ENCODE peak calls at places on chromosomes 3 and 15, in eight cellular contexts. E is GM12891; I is stimulated activated CD4-positive, alpha-beta T cell treated with anti-CD3 and anti-CD28 coated beads, TNF-alpha, amount 100 ng/mL, for 4 hours; U is fibroblast of mammary gland; M is NCI-H1436; L is body of pancreas; N is globus pallidus; G is A172. T is an unnamed sample.

GRCh38 chr3:73484656-73485248 is 140.0 kb downstream of the PDZRN3 start:
- DNase-seq in I (no peak), U (no peak), G (no peak), L (no peak), N (no peak), E (no peak), M (no peak), T (peak; percentile 69)

GRCh38 chr3:158106773-158107461 is 697 bp upstream of the SHOX2 start:
- DNase-seq in E (no peak), G (peak; percentile 40), L (no peak), N (no peak), M (no peak), I (no peak), U (peak; percentile 30), T (no peak)

GRCh38 chr3:105906345-105906744 is 37.5 kb upstream of the CBLB start:
- DNase-seq in I (no peak), M (no peak), E (no peak), N (no peak), G (no peak), U (peak; percentile 14), L (no peak), T (no peak)

GRCh38 chr3:188635258-188636038 is 481.5 kb downstream of the LPP start:
- DNase-seq in U (peak; percentile 23), G (no peak), E (no peak), I (no peak), L (peak; percentile 43), M (no peak), N (no peak), T (no peak)

GRCh38 chr3:70840106-70840870 is 527.9 kb upstream of the MDFIC2 start:
- DNase-seq in N (no peak), L (peak; percentile 69), M (no peak), I (no peak), G (no peak), E (no peak), U (no peak), T (no peak)

GRCh38 chr3:72340476-72341379 is 507.5 kb downstream of the SHQ1 start:
- DNase-seq in G (no peak), U (peak; percentile 21), M (no peak), L (peak; percentile 28), N (no peak), I (no peak), E (no peak), T (no peak)

GRCh38 chr15:48177875-48178611 is at the start of gene MYEF2:
- DNase-seq in N (peak; percentile 38), G (peak; percentile 60), E (peak; percentile 66), L (peak; percentile 80), M (peak; percentile 90), U (peak; percentile 45), I (peak; percentile 49), T (peak; percentile 50)

GRCh38 chr3:30044515-30044914 is 561.9 kb upstream of the TGFBR2 start:
- DNase-seq in I (no peak), M (no peak), E (no peak), L (no peak), G (no peak), N (no peak), U (no peak), T (no peak)

GRCh38 chr3:139281512-139282196 is 62.2 kb upstream of the MRPS22 start:
- DNase-seq in U (peak; percentile 78), M (no peak), G (no peak), E (no peak), L (no peak), I (no peak), N (peak; percentile 11), T (no peak)

T was measured in GM12864.